ENCODE peak calls at places on chromosomes 12 and 14, in nine cellular contexts. E, S, C, X, R, Z, H, L and V are unnamed samples.
A peak's percentile ranks its signal among the peaks of the same experiment; 100 is the strongest.

GRCh38 chr14:74251546-74252030 is 12.3 kb downstream of the VSX2 start:
- DNase-seq in R (peak; percentile 78), L (peak; percentile 59), X (peak; percentile 79), C (peak; percentile 88), H (peak; percentile 33), E (no peak), S (peak; percentile 79), Z (peak; percentile 69), V (peak; percentile 89)

GRCh38 chr12:94575024-94575423 is 75.3 kb downstream of the TMCC3 start:
- DNase-seq in R (no peak), C (no peak), S (no peak), H (no peak), X (no peak), E (no peak), Z (no peak), L (no peak), V (no peak)

GRCh38 chr12:28089363-28089762 is 100.9 kb upstream of the CCDC91 start:
- DNase-seq in S (no peak), H (no peak), C (no peak), E (no peak), Z (no peak), X (no peak), R (peak; percentile 24), L (no peak), V (peak; percentile 51)

GRCh38 chr12:124921200-124922008 is 7.0 kb upstream of the UBC start:
- DNase-seq in Z (no peak), E (no peak), C (peak; percentile 90), S (peak; percentile 41), R (peak; percentile 82), L (peak; percentile 46), H (no peak), X (peak; percentile 78), V (peak; percentile 76)

GRCh38 chr14:105075364-105076295 is 10.4 kb upstream of the GPR132 start:
- DNase-seq in X (peak; percentile 54), E (peak; percentile 84), H (peak; percentile 70), Z (peak; percentile 95), C (peak; percentile 91), L (no peak), S (peak; percentile 73), R (peak; percentile 89), V (peak; percentile 44)

GRCh38 chr14:23294346-23294733 is 8.3 kb downstream of the PPP1R3E start:
- DNase-seq in E (no peak), R (no peak), Z (no peak), L (no peak), X (no peak), C (no peak), H (no peak), S (no peak), V (peak; percentile 83)

GRCh38 chr14:59342516-59343484 is 122.4 kb downstream of the GPR135 start:
- DNase-seq in X (no peak), C (no peak), R (no peak), L (no peak), Z (no peak), S (no peak), H (no peak), E (no peak), V (no peak)

GRCh38 chr14:45491914-45492313 is 238.9 kb upstream of the MIS18BP1 start:
- DNase-seq in H (no peak), X (no peak), Z (no peak), E (no peak), S (no peak), R (no peak), C (no peak), L (no peak), V (no peak)

GRCh38 chr12:18612971-18613370 is 124.8 kb downstream of the PLCZ1 start:
- DNase-seq in X (no peak), H (no peak), S (no peak), L (no peak), C (no peak), Z (no peak), E (no peak), R (no peak), V (no peak)

GRCh38 chr12:32198555-32198954 is 91.9 kb downstream of the BICD1 start:
- DNase-seq in R (no peak), H (no peak), L (no peak), Z (no peak), C (no peak), S (no peak), E (no peak), X (no peak), V (no peak)

GRCh38 chr12:132422057-132423043 is 67.6 kb upstream of the FBRSL1 start:
- DNase-seq in H (no peak), S (no peak), C (no peak), Z (no peak), L (no peak), X (no peak), R (no peak), E (no peak), V (peak; percentile 55)

GRCh38 chr12:89351489-89352241 is 636 bp downstream of the DUSP6 start:
- DNase-seq in C (peak; percentile 93), S (peak; percentile 69), E (no peak), R (no peak), H (no peak), Z (peak; percentile 19), L (peak; percentile 13), X (peak; percentile 47), V (no peak)

GRCh38 chr12:127148318-127148717 is 1118.7 kb upstream of the TMEM132C start:
- DNase-seq in E (no peak), H (no peak), X (no peak), Z (no peak), L (no peak), C (no peak), R (peak; percentile 60), S (no peak), V (no peak)

GRCh38 chr14:106850913-106851825 is 1324.8 kb downstream of the TMEM121 start:
- DNase-seq in H (no peak), X (peak; percentile 24), S (no peak), E (peak; percentile 60), C (peak; percentile 83), Z (no peak), R (no peak), L (no peak), V (no peak)

GRCh38 chr12:117441751-117442150 is 80.3 kb upstream of the NOS1 start:
- DNase-seq in L (peak; percentile 22), Z (no peak), C (no peak), X (no peak), E (no peak), H (no peak), S (no peak), R (no peak), V (peak; percentile 31)

GRCh38 chr12:102808412-102808811 is 108.6 kb downstream of the PAH start:
- DNase-seq in E (no peak), C (no peak), L (no peak), Z (no peak), H (no peak), X (no peak), R (no peak), S (no peak), V (no peak)

GRCh38 chr12:4015225-4016076 is 142.3 kb upstream of the PARP11 start:
- DNase-seq in R (no peak), L (no peak), E (no peak), X (peak; percentile 68), Z (no peak), C (no peak), S (no peak), H (no peak), V (no peak)

GRCh38 chr12:128976120-128976519 is 122.8 kb downstream of the GLT1D1 start:
- DNase-seq in E (no peak), L (no peak), S (no peak), C (no peak), H (no peak), X (peak; percentile 65), Z (no peak), R (peak; percentile 70), V (peak; percentile 79)

DNA sequence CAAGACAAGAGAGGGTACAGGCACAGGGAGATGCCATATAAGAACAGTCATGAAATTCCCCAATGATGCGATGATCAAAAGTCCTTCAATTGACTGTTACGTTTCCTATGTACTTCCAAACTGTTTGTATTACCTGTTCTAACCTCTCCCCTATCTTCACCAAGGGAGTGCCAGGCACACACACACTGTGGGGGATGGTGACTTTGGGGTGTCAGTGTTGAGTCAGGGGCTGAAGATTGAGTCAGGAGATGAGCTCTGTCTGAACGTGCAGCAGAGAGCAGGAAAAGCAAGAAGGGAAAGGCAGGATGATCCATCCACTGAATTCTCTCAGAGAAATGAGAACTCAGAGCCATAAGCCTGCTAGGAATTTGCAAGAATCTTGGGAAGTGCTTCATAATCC is 153.4 kb downstream of the EFCAB11 start:
- DNase-seq in L (no peak), Z (no peak), X (no peak), H (no peak), C (no peak), E (no peak), S (no peak), R (no peak), V (no peak)
- TF ChIP-seq POLR2AphosphoS5 in L (no peak), Z (no peak), X (no peak), H (no peak), C (no peak), E (no peak), S (no peak), R (no peak), V (no peak)

GRCh38 chr12:39586811-39587210 is 32.8 kb downstream of the ABCD2 start:
- DNase-seq in C (no peak), S (no peak), Z (no peak), H (no peak), R (no peak), L (no peak), E (no peak), X (no peak), V (no peak)

GRCh38 chr12:39587247-39587646 is 32.4 kb downstream of the ABCD2 start:
- DNase-seq in S (peak; percentile 5), Z (no peak), E (no peak), L (no peak), R (peak; percentile 18), H (no peak), C (no peak), X (no peak), V (no peak)

GRCh38 chr12:39581592-39581991 is 38.0 kb downstream of the ABCD2 start:
- DNase-seq in R (no peak), S (no peak), E (no peak), Z (no peak), C (no peak), L (no peak), H (no peak), X (no peak), V (no peak)
- TF ChIP-seq POLR2AphosphoS5 in R (no peak), S (no peak), E (no peak), Z (no peak), C (no peak), L (no peak), H (no peak), X (no peak), V (no peak)

GRCh38 chr12:61137677-61138380 is 1122.4 kb upstream of the USP15 start:
- DNase-seq in C (no peak), R (no peak), Z (no peak), E (no peak), S (no peak), L (no peak), X (no peak), H (no peak), V (no peak)
- TF ChIP-seq POLR2AphosphoS5 in C (no peak), R (no peak), Z (no peak), E (no peak), S (no peak), L (no peak), X (no peak), H (no peak), V (no peak)

DNA sequence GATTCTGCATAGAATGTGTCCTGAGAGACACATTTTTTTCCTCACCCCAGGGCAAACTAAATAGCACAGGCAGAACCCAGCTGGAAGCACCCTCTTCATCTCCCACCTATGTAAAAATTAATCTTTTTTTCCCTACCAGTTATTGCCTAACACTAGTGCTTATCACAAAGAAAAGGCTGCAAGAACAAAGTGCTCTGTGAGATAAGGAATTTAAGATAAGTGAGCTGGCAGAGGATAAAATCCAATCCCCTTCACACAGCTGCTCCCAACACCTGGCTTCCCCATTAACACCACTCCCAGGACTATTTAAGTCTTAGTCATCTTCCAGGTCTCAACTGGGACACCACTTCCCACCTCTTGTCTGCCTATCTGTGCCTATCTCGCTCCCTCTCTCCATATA is 75.2 kb downstream of the TTC9 start:
- DNase-seq in Z (no peak), E (no peak), S (no peak), C (no peak), L (no peak), H (no peak), X (no peak), R (no peak), V (no peak)
- TF ChIP-seq POLR2AphosphoS5 in Z (no peak), E (no peak), S (no peak), C (no peak), L (no peak), H (no peak), X (no peak), R (no peak), V (no peak)